ENCODE peak calls at places on chromosomes 7 and 10, in six cellular contexts. One of them, this sample, is unnamed.

GRCh38 chr7:38311329-38311937 is 38.0 kb upstream of the TARP start:
- DNase-seq in K562: peak; percentile 76
- DNase-seq in A549: peak; percentile 54
- DNase-seq in NB4: peak; percentile 95
- DNase-seq in HepG2: no peak
- DNase-seq in GM12878: no peak
- DNase-seq in this sample: no peak

GRCh38 chr10:99854860-99855259 is 72.4 kb downstream of the ABCC2 start:
- DNase-seq in K562: peak; percentile 24
- DNase-seq in A549: peak; percentile 41
- DNase-seq in NB4: peak; percentile 62
- DNase-seq in HepG2: peak; percentile 41
- DNase-seq in GM12878: no peak
- DNase-seq in this sample: peak; percentile 91

GRCh38 chr10:79242620-79243152 is 104.6 kb upstream of the PPIF start:
- DNase-seq in K562: no peak
- DNase-seq in A549: no peak
- DNase-seq in NB4: peak; percentile 87
- DNase-seq in HepG2: no peak
- DNase-seq in GM12878: no peak
- DNase-seq in this sample: peak; percentile 71

GRCh38 chr10:91051834-91052233 is 130.9 kb upstream of the ANKRD1 start:
- DNase-seq in K562: no peak
- DNase-seq in A549: no peak
- DNase-seq in NB4: no peak
- DNase-seq in HepG2: no peak
- DNase-seq in GM12878: no peak
- DNase-seq in this sample: no peak

GRCh38 chr7:5854738-5855137 is 25.9 kb upstream of the OCM start:
- DNase-seq in K562: no peak
- DNase-seq in A549: no peak
- DNase-seq in NB4: peak; percentile 27
- DNase-seq in HepG2: no peak
- DNase-seq in GM12878: no peak
- DNase-seq in this sample: no peak

GRCh38 chr7:98964596-98964995 is 86.3 kb downstream of the TRRAP start:
- DNase-seq in K562: no peak
- DNase-seq in A549: no peak
- DNase-seq in NB4: no peak
- DNase-seq in HepG2: no peak
- DNase-seq in GM12878: no peak
- DNase-seq in this sample: no peak

GRCh38 chr10:36345770-36346169 is 703.7 kb upstream of the FZD8 start:
- DNase-seq in K562: no peak
- DNase-seq in A549: no peak
- DNase-seq in NB4: no peak
- DNase-seq in HepG2: no peak
- DNase-seq in GM12878: no peak
- DNase-seq in this sample: peak; percentile 83

GRCh38 chr7:22824760-22825159 is 2.1 kb upstream of the TOMM7 start:
- DNase-seq in K562: no peak
- DNase-seq in A549: no peak
- DNase-seq in NB4: no peak
- DNase-seq in HepG2: no peak
- DNase-seq in GM12878: no peak
- DNase-seq in this sample: no peak

GRCh38 chr10:80460399-80461207 is 6.5 kb downstream of the TSPAN14 start:
- DNase-seq in K562: peak; percentile 51
- DNase-seq in A549: no peak
- DNase-seq in NB4: peak; percentile 56
- DNase-seq in HepG2: peak; percentile 33
- DNase-seq in GM12878: no peak
- DNase-seq in this sample: peak; percentile 34

GRCh38 chr10:6383099-6383812 is 180.5 kb downstream of the PFKFB3 start:
- DNase-seq in K562: no peak
- DNase-seq in A549: no peak
- DNase-seq in NB4: no peak
- DNase-seq in HepG2: no peak
- DNase-seq in GM12878: no peak
- DNase-seq in this sample: peak; percentile 55

GRCh38 chr10:132878091-132878729 is 64.2 kb downstream of the CFAP46 start:
- DNase-seq in K562: no peak
- DNase-seq in A549: no peak
- DNase-seq in NB4: no peak
- DNase-seq in HepG2: no peak
- DNase-seq in GM12878: no peak
- DNase-seq in this sample: no peak

GRCh38 chr7:99380823-99381663 is 6.5 kb downstream of the ARPC1B start:
- DNase-seq in K562: no peak
- DNase-seq in A549: no peak
- DNase-seq in NB4: no peak
- DNase-seq in HepG2: peak; percentile 72
- DNase-seq in GM12878: peak; percentile 88
- DNase-seq in this sample: no peak

GRCh38 chr10:31146496-31147219 is 115.0 kb upstream of the ZNF438 start:
- DNase-seq in K562: no peak
- DNase-seq in A549: peak; percentile 15
- DNase-seq in NB4: peak; percentile 87
- DNase-seq in HepG2: no peak
- DNase-seq in GM12878: no peak
- DNase-seq in this sample: peak; percentile 53

DNA sequence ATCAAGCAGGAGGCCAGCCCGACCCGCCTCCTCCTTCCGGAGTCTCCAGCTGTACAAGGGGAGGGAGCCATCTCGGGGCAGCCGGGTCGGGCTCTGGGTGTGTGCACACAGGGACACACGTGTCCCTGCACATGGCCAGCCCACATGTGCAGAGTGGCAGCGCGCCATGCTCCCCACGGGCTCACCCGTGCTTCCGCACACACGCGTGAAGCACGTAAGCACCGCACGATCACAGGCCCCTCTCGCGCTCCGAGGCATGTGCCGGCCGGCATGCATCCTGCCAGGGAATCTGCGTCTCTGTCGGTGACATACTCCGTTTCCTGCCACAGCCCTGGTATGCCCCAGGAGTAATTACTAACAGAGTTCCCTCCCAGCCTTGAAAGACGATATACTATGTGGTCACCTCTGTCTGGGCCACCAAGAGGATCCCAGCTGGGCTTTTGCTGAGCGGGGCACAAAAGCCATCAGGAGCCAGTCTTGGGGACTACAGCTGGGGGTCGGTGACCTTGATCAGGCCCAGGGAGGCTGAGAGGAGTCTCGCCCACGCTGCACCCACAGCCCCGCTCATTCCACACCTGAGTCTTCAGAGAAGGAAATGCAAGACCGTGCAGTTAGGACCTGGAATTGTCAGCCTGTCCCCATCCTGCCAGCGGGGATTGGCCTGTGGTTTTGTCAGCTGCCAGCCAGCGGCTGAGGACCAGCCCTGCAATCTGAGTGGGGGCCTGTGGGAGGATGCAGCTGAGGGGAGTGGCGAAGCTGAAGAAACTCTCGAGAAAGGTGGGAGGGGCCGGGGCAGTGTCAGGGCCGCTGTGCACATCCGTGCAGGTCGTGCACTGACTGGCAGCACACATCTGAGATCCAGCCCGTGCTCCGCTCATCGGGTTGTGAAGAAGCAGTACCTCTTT is 11.0 kb upstream of the LFNG start:
- DNase-seq in K562: no peak
- DNase-seq in A549: no peak
- DNase-seq in NB4: peak; percentile 93
- DNase-seq in HepG2: no peak
- DNase-seq in GM12878: no peak
- DNase-seq in this sample: no peak
- TF ChIP-seq MAX in K562: no peak
- TF ChIP-seq MAX in A549: no peak
- TF ChIP-seq MAX in NB4: peak; percentile 96
- TF ChIP-seq MAX in HepG2: peak; percentile 14
- TF ChIP-seq MAX in GM12878: no peak
- TF ChIP-seq MAX in this sample: peak; percentile 45

GRCh38 chr10:129909531-129910286 is 54.4 kb downstream of the EBF3 start:
- DNase-seq in K562: no peak
- DNase-seq in A549: no peak
- DNase-seq in NB4: no peak
- DNase-seq in HepG2: no peak
- DNase-seq in GM12878: no peak
- DNase-seq in this sample: no peak

GRCh38 chr10:129908406-129908805 is 55.7 kb downstream of the EBF3 start:
- DNase-seq in K562: no peak
- DNase-seq in A549: no peak
- DNase-seq in NB4: no peak
- DNase-seq in HepG2: no peak
- DNase-seq in GM12878: no peak
- DNase-seq in this sample: no peak

GRCh38 chr10:129911451-129912160 is 52.5 kb downstream of the EBF3 start:
- DNase-seq in K562: no peak
- DNase-seq in A549: no peak
- DNase-seq in NB4: no peak
- DNase-seq in HepG2: no peak
- DNase-seq in GM12878: no peak
- DNase-seq in this sample: no peak

GRCh38 chr10:129910861-129911260 is 53.2 kb downstream of the EBF3 start:
- DNase-seq in K562: no peak
- DNase-seq in A549: no peak
- DNase-seq in NB4: no peak
- DNase-seq in HepG2: no peak
- DNase-seq in GM12878: no peak
- DNase-seq in this sample: no peak

GRCh38 chr10:129909080-129909479 is 55.0 kb downstream of the EBF3 start:
- DNase-seq in K562: no peak
- DNase-seq in A549: no peak
- DNase-seq in NB4: no peak
- DNase-seq in HepG2: no peak
- DNase-seq in GM12878: no peak
- DNase-seq in this sample: no peak
- TF ChIP-seq CTCF in K562: no peak
- TF ChIP-seq CTCF in A549: no peak
- TF ChIP-seq CTCF in NB4: no peak
- TF ChIP-seq CTCF in HepG2: no peak
- TF ChIP-seq CTCF in GM12878: no peak
- TF ChIP-seq CTCF in this sample: no peak

GRCh38 chr7:158815046-158815445 is 14.3 kb downstream of the ESYT2 start:
- DNase-seq in K562: no peak
- DNase-seq in A549: no peak
- DNase-seq in NB4: no peak
- DNase-seq in HepG2: no peak
- DNase-seq in GM12878: no peak
- DNase-seq in this sample: no peak
- TF ChIP-seq MYC in K562: no peak
- TF ChIP-seq MYC in A549: no peak
- TF ChIP-seq MYC in NB4: no peak
- TF ChIP-seq MYC in HepG2: no peak
- TF ChIP-seq MYC in GM12878: no peak
- TF ChIP-seq MYC in this sample: no peak

GRCh38 chr10:47025540-47026300 is 114.5 kb downstream of the PTPN20 start:
- DNase-seq in K562: no peak
- DNase-seq in A549: no peak
- DNase-seq in NB4: no peak
- DNase-seq in HepG2: no peak
- DNase-seq in GM12878: no peak
- DNase-seq in this sample: no peak

GRCh38 chr10:47027108-47027811 is 116.0 kb downstream of the PTPN20 start:
- DNase-seq in K562: no peak
- DNase-seq in A549: no peak
- DNase-seq in NB4: no peak
- DNase-seq in HepG2: no peak
- DNase-seq in GM12878: no peak
- DNase-seq in this sample: no peak

GRCh38 chr10:47025253-47025539 is 114.0 kb downstream of the PTPN20 start:
- DNase-seq in K562: no peak
- DNase-seq in A549: no peak
- DNase-seq in NB4: no peak
- DNase-seq in HepG2: no peak
- DNase-seq in GM12878: no peak
- DNase-seq in this sample: no peak

GRCh38 chr10:47027812-47028260 is 116.6 kb downstream of the PTPN20 start:
- DNase-seq in K562: no peak
- DNase-seq in A549: no peak
- DNase-seq in NB4: no peak
- DNase-seq in HepG2: no peak
- DNase-seq in GM12878: no peak
- DNase-seq in this sample: no peak

GRCh38 chr10:47026301-47027107 is 115.3 kb downstream of the PTPN20 start:
- DNase-seq in K562: no peak
- DNase-seq in A549: no peak
- DNase-seq in NB4: no peak
- DNase-seq in HepG2: no peak
- DNase-seq in GM12878: no peak
- DNase-seq in this sample: no peak
- TF ChIP-seq MAX in K562: no peak
- TF ChIP-seq MAX in A549: no peak
- TF ChIP-seq MAX in NB4: no peak
- TF ChIP-seq MAX in HepG2: no peak
- TF ChIP-seq MAX in GM12878: no peak
- TF ChIP-seq MAX in this sample: no peak

DNA sequence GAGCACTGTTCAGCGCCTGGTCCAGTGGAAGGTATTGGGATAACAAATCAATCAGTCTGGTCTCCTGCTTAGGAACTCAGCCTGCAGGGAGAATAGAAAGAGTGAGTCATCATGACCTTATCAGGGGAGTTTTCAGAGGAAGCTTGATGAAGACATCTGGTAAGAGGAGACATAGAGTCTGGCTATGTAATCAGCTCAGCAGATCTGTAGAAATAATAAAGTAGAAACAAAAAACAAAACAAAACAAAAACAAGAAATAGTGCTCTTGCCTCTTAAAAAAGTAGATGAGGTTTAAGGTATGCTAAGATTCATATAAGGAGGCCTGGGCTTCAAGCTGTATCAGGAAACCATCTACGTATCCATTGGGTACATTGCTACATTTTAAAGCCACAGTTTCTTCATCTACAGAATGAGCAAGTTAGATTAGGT is 14.4 kb downstream of the TAS2R41 start:
- DNase-seq in K562: peak; percentile 57
- DNase-seq in A549: no peak
- DNase-seq in NB4: peak; percentile 57
- DNase-seq in HepG2: no peak
- DNase-seq in GM12878: no peak
- DNase-seq in this sample: peak; percentile 93
- TF ChIP-seq CTCF in K562: no peak
- TF ChIP-seq CTCF in A549: no peak
- TF ChIP-seq CTCF in NB4: no peak
- TF ChIP-seq CTCF in HepG2: no peak
- TF ChIP-seq CTCF in GM12878: no peak
- TF ChIP-seq CTCF in this sample: no peak

This sample was measured in endothelial cell of umbilical vein.